ENCODE peak calls at places on chromosomes 7 and 10, in ten cellular contexts. E is hepatocyte, F is Calu3, N is uterus, V is AG10803, U is GM10248, X is neural crest cell, Y is nephron progenitor cell, P is WERI-Rb-1, A is PC-3. R is an unnamed sample.
A peak's percentile ranks its signal among the peaks of the same experiment; 100 is the strongest.

GRCh38 chr7:122255454-122255853 is 49.1 kb downstream of the FEZF1 start:
- DNase-seq in E (no peak), F (no peak), N (no peak), V (no peak), U (no peak), X (no peak), Y (no peak), P (no peak), A (no peak), R (no peak)

GRCh38 chr7:42574693-42575084 is 337.2 kb downstream of the C7orf25 start:
- DNase-seq in E (no peak), F (no peak), N (no peak), V (peak; percentile 13), U (no peak), X (no peak), Y (no peak), P (no peak), A (peak; percentile 34), R (no peak)

GRCh38 chr7:76358053-76358477 is 726 bp downstream of the YWHAG start:
- DNase-seq in E (peak; percentile 79), F (peak; percentile 49), N (peak; percentile 62), V (no peak), U (no peak), X (peak; percentile 40), Y (no peak), P (peak; percentile 61), A (peak; percentile 31), R (no peak)

GRCh38 chr7:76063525-76063924 is 15.6 kb downstream of the MDH2 start:
- DNase-seq in E (peak; percentile 38), F (peak; percentile 30), N (no peak), V (no peak), U (peak; percentile 8), X (no peak), Y (no peak), P (no peak), A (no peak), R (no peak)

GRCh38 chr7:105643384-105643783 is 62.1 kb upstream of the EFCAB10 start:
- DNase-seq in E (no peak), F (no peak), N (no peak), V (peak; percentile 5), U (no peak), X (peak; percentile 53), Y (peak; percentile 51), P (peak; percentile 88), A (no peak), R (no peak)

GRCh38 chr10:47412177-47412730 is 28.2 kb upstream of the ZNF488 start:
- DNase-seq in E (no peak), F (no peak), N (no peak), V (no peak), U (no peak), X (no peak), Y (no peak), P (no peak), A (no peak), R (no peak)

GRCh38 chr7:105910172-105910571 is 33.8 kb upstream of the ATXN7L1 start:
- DNase-seq in E (no peak), F (no peak), N (no peak), V (no peak), U (no peak), X (no peak), Y (no peak), P (no peak), A (no peak), R (no peak)

GRCh38 chr10:96999987-97000386 is 167.9 kb downstream of the LCOR start:
- DNase-seq in E (no peak), F (no peak), N (no peak), V (no peak), U (no peak), X (no peak), Y (no peak), P (no peak), A (no peak), R (no peak)

GRCh38 chr10:132951926-132952325 is 9.6 kb upstream of the CFAP46 start:
- DNase-seq in E (no peak), F (no peak), N (no peak), V (no peak), U (no peak), X (no peak), Y (no peak), P (no peak), A (no peak), R (no peak)

GRCh38 chr7:17185690-17186070 is 112.8 kb upstream of the AHR start:
- DNase-seq in E (peak; percentile 28), F (no peak), N (no peak), V (peak; percentile 6), U (peak; percentile 48), X (no peak), Y (no peak), P (no peak), A (peak; percentile 65), R (no peak)

GRCh38 chr7:105345003-105345402 is 43.7 kb downstream of the SRPK2 start:
- DNase-seq in E (no peak), F (no peak), N (no peak), V (no peak), U (no peak), X (no peak), Y (no peak), P (no peak), A (no peak), R (no peak)

GRCh38 chr10:117186832-117187615 is 10.3 kb upstream of the KCNK18 start:
- DNase-seq in E (no peak), F (no peak), N (no peak), V (peak; percentile 48), U (no peak), X (no peak), Y (no peak), P (no peak), A (peak; percentile 77), R (no peak)

GRCh38 chr7:17441557-17441956 is 143.1 kb downstream of the AHR start:
- DNase-seq in E (no peak), F (no peak), N (no peak), V (no peak), U (no peak), X (no peak), Y (no peak), P (no peak), A (no peak), R (no peak)

GRCh38 chr7:80942261-80943041 is 23.6 kb upstream of the SEMA3C start:
- DNase-seq in E (peak; percentile 83), F (peak; percentile 68), N (peak; percentile 34), V (peak; percentile 99), U (no peak), X (no peak), Y (peak; percentile 20), P (no peak), A (peak; percentile 95), R (no peak)

GRCh38 chr10:130739757-130740145 is 571.8 kb downstream of the TCERG1L start:
- DNase-seq in E (no peak), F (no peak), N (no peak), V (no peak), U (no peak), X (no peak), Y (no peak), P (no peak), A (no peak), R (peak; percentile 55)

GRCh38 chr10:60434418-60435046 is 44.9 kb upstream of the ANK3 start:
- DNase-seq in E (peak; percentile 65), F (peak; percentile 57), N (peak; percentile 22), V (peak; percentile 64), U (peak; percentile 37), X (peak; percentile 35), Y (peak; percentile 26), P (peak; percentile 35), A (peak; percentile 92), R (no peak)

GRCh38 chr7:1169409-1170368 is 9.7 kb upstream of the ZFAND2A start:
- DNase-seq in E (peak; percentile 40), F (peak; percentile 45), N (peak; percentile 81), V (peak; percentile 80), U (peak; percentile 90), X (peak; percentile 46), Y (peak; percentile 75), P (peak; percentile 81), A (peak; percentile 36), R (no peak)

DNA sequence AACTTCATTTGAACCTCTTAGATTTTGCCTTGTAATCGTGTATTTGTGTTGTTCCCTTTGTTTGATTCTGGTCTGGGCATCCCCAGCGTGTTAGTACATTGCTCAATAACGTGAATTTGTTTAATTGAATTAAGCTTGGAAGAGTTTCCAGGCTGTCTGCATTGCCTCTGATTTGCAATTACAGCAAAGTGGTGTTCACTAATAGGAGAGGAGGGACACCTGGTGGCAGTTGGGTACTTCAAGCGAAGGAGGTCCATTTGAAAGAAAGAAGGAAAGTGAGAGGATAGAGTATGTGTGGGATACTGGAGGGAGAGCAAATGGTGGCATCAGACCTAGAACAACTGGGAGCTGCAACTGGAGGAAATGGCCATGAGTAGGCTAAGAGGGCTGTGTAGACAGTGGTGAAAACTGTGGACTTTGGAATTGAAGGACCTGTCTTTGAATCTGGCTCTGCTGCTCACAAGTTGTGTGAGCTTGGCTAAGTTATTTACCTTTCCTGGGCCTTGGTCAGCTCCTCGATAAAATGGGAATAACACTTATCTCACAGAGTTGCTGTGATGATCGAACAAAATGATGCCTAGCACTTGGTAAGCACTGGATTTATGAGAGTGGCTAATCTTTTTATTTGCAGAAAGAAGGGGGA is 15.2 kb downstream of the LSMEM1 start:
- DNase-seq in E (peak; percentile 59), F (peak; percentile 63), N (peak; percentile 67), V (peak; percentile 76), U (peak; percentile 28), X (no peak), Y (peak; percentile 22), P (peak; percentile 62), A (peak; percentile 69), R (no peak)
- TF ChIP-seq CTCF in E (peak; percentile 61), F (peak; percentile 39), N (peak; percentile 71), V (peak; percentile 78), U (peak; percentile 63), X (peak; percentile 64), Y (peak; percentile 42), P (peak; percentile 62), A (peak; percentile 89), R (peak; percentile 65)

DNA sequence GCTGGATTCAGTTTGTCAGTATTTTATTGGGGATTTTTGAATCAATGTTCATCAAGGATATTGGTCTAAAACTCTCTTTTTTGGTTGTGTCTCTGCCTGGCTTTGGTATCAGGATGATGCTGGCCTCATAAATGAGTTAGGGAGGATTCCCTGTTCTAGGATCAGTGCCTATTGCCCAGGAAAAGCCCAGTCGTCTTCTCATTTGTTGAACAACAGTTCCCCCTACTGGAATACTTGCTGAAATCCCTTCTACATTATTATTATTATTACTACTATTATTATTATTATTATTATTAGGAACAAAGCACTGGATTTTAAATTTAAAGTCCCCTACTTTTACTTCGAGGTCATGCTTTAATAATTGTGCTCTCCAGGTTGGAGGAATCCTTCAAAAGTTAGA is 528.9 kb downstream of the MAGI2 start:
- DNase-seq in E (peak; percentile 35), F (peak; percentile 1), N (no peak), V (peak; percentile 29), U (no peak), X (no peak), Y (no peak), P (no peak), A (peak; percentile 50), R (no peak)
- TF ChIP-seq CTCF in E (peak; percentile 51), F (no peak), N (no peak), V (peak; percentile 46), U (no peak), X (peak; percentile 70), Y (peak; percentile 37), P (no peak), A (peak; percentile 18), R (peak; percentile 71)

GRCh38 chr7:158495256-158495655 is 92.4 kb downstream of the PTPRN2 start:
- DNase-seq in E (no peak), F (no peak), N (no peak), V (no peak), U (no peak), X (no peak), Y (no peak), P (no peak), A (no peak), R (no peak)
- TF ChIP-seq CTCF in E (no peak), F (no peak), N (no peak), V (no peak), U (no peak), X (no peak), Y (no peak), P (no peak), A (no peak), R (no peak)

GRCh38 chr7:43954524-43955228 is 28.4 kb downstream of the UBE2D4 start:
- DNase-seq in E (peak; percentile 57), F (peak; percentile 43), N (no peak), V (peak; percentile 60), U (peak; percentile 55), X (peak; percentile 5), Y (peak; percentile 10), P (peak; percentile 75), A (peak; percentile 69), R (no peak)
- TF ChIP-seq CTCF in E (peak; percentile 54), F (peak; percentile 53), N (peak; percentile 3), V (peak; percentile 68), U (peak; percentile 52), X (peak; percentile 56), Y (peak; percentile 37), P (peak; percentile 83), A (peak; percentile 83), R (peak; percentile 57)

R was measured in type B pancreatic cell.